ENCODE peak calls at places on chromosomes 6 and 20, in seven cellular contexts. One of them, this sample, is unnamed.

GRCh38 chr6:37101991-37102298 is 68.0 kb upstream of the PIM1 start:
- DNase-seq in AG09319: no peak
- DNase-seq in T-cell: no peak
- DNase-seq in NCI-H1092: no peak
- DNase-seq in activated CD4-positive, alpha-beta T cell treated with anti-CD3 and anti-CD28 coated beads, Interleukin-2, amount 50 U/mL, for 48 hours: no peak
- DNase-seq in KG1: no peak
- DNase-seq in right cardiac atrium: no peak
- DNase-seq in this sample: no peak

GRCh38 chr6:35209622-35210289 is 4.0 kb upstream of the SCUBE3 start:
- DNase-seq in AG09319: no peak
- DNase-seq in T-cell: no peak
- DNase-seq in NCI-H1092: no peak
- DNase-seq in activated CD4-positive, alpha-beta T cell treated with anti-CD3 and anti-CD28 coated beads, Interleukin-2, amount 50 U/mL, for 48 hours: no peak
- DNase-seq in KG1: no peak
- DNase-seq in right cardiac atrium: no peak
- DNase-seq in this sample: no peak

GRCh38 chr6:87393026-87393622 is 14.6 kb upstream of the CFAP206 start:
- DNase-seq in AG09319: peak; percentile 39
- DNase-seq in T-cell: peak; percentile 25
- DNase-seq in NCI-H1092: peak; percentile 35
- DNase-seq in activated CD4-positive, alpha-beta T cell treated with anti-CD3 and anti-CD28 coated beads, Interleukin-2, amount 50 U/mL, for 48 hours: peak; percentile 28
- DNase-seq in KG1: peak; percentile 33
- DNase-seq in right cardiac atrium: no peak
- DNase-seq in this sample: no peak

GRCh38 chr6:142542704-142543233 is 241.0 kb downstream of the ADGRG6 start:
- DNase-seq in AG09319: peak; percentile 62
- DNase-seq in T-cell: no peak
- DNase-seq in NCI-H1092: no peak
- DNase-seq in activated CD4-positive, alpha-beta T cell treated with anti-CD3 and anti-CD28 coated beads, Interleukin-2, amount 50 U/mL, for 48 hours: no peak
- DNase-seq in KG1: no peak
- DNase-seq in right cardiac atrium: peak; percentile 54
- DNase-seq in this sample: no peak

GRCh38 chr6:36875250-36875633 is 639 bp upstream of the PPIL1 start:
- DNase-seq in AG09319: no peak
- DNase-seq in T-cell: no peak
- DNase-seq in NCI-H1092: no peak
- DNase-seq in activated CD4-positive, alpha-beta T cell treated with anti-CD3 and anti-CD28 coated beads, Interleukin-2, amount 50 U/mL, for 48 hours: no peak
- DNase-seq in KG1: no peak
- DNase-seq in right cardiac atrium: no peak
- DNase-seq in this sample: no peak

GRCh38 chr6:130870179-130870881 is 43.1 kb downstream of the SMLR1 start:
- DNase-seq in AG09319: no peak
- DNase-seq in T-cell: no peak
- DNase-seq in NCI-H1092: no peak
- DNase-seq in activated CD4-positive, alpha-beta T cell treated with anti-CD3 and anti-CD28 coated beads, Interleukin-2, amount 50 U/mL, for 48 hours: no peak
- DNase-seq in KG1: no peak
- DNase-seq in right cardiac atrium: no peak
- DNase-seq in this sample: no peak

GRCh38 chr6:390914-391558 is 516 bp upstream of the IRF4 start:
- DNase-seq in AG09319: no peak
- DNase-seq in T-cell: no peak
- DNase-seq in NCI-H1092: no peak
- DNase-seq in activated CD4-positive, alpha-beta T cell treated with anti-CD3 and anti-CD28 coated beads, Interleukin-2, amount 50 U/mL, for 48 hours: peak; percentile 65
- DNase-seq in KG1: peak; percentile 24
- DNase-seq in right cardiac atrium: no peak
- DNase-seq in this sample: no peak

GRCh38 chr6:53306819-53307347 is 41.9 kb downstream of the ELOVL5 start:
- DNase-seq in AG09319: no peak
- DNase-seq in T-cell: no peak
- DNase-seq in NCI-H1092: no peak
- DNase-seq in activated CD4-positive, alpha-beta T cell treated with anti-CD3 and anti-CD28 coated beads, Interleukin-2, amount 50 U/mL, for 48 hours: peak; percentile 56
- DNase-seq in KG1: no peak
- DNase-seq in right cardiac atrium: no peak
- DNase-seq in this sample: no peak

GRCh38 chr6:34317882-34318491 is 69.2 kb upstream of the SMIM29 start:
- DNase-seq in AG09319: no peak
- DNase-seq in T-cell: no peak
- DNase-seq in NCI-H1092: no peak
- DNase-seq in activated CD4-positive, alpha-beta T cell treated with anti-CD3 and anti-CD28 coated beads, Interleukin-2, amount 50 U/mL, for 48 hours: no peak
- DNase-seq in KG1: no peak
- DNase-seq in right cardiac atrium: no peak
- DNase-seq in this sample: no peak

GRCh38 chr6:168852336-168852884 is 401.2 kb downstream of the THBS2 start:
- DNase-seq in AG09319: no peak
- DNase-seq in T-cell: no peak
- DNase-seq in NCI-H1092: peak; percentile 48
- DNase-seq in activated CD4-positive, alpha-beta T cell treated with anti-CD3 and anti-CD28 coated beads, Interleukin-2, amount 50 U/mL, for 48 hours: no peak
- DNase-seq in KG1: no peak
- DNase-seq in right cardiac atrium: no peak
- DNase-seq in this sample: no peak

GRCh38 chr20:57225197-57225733 is 41.2 kb downstream of the BMP7 start:
- DNase-seq in AG09319: no peak
- DNase-seq in T-cell: no peak
- DNase-seq in NCI-H1092: no peak
- DNase-seq in activated CD4-positive, alpha-beta T cell treated with anti-CD3 and anti-CD28 coated beads, Interleukin-2, amount 50 U/mL, for 48 hours: no peak
- DNase-seq in KG1: no peak
- DNase-seq in right cardiac atrium: no peak
- DNase-seq in this sample: no peak

GRCh38 chr20:58710481-58711265 is 18.1 kb downstream of the NPEPL1 start:
- DNase-seq in AG09319: no peak
- DNase-seq in T-cell: no peak
- DNase-seq in NCI-H1092: no peak
- DNase-seq in activated CD4-positive, alpha-beta T cell treated with anti-CD3 and anti-CD28 coated beads, Interleukin-2, amount 50 U/mL, for 48 hours: no peak
- DNase-seq in KG1: no peak
- DNase-seq in right cardiac atrium: no peak
- DNase-seq in this sample: no peak

GRCh38 chr6:29552512-29553051 is 7.0 kb downstream of the UBD start:
- DNase-seq in AG09319: no peak
- DNase-seq in T-cell: peak; percentile 4
- DNase-seq in NCI-H1092: no peak
- DNase-seq in activated CD4-positive, alpha-beta T cell treated with anti-CD3 and anti-CD28 coated beads, Interleukin-2, amount 50 U/mL, for 48 hours: no peak
- DNase-seq in KG1: no peak
- DNase-seq in right cardiac atrium: no peak
- DNase-seq in this sample: no peak

GRCh38 chr6:2714359-2714895 is 36.3 kb downstream of the MYLK4 start:
- DNase-seq in AG09319: peak; percentile 29
- DNase-seq in T-cell: no peak
- DNase-seq in NCI-H1092: no peak
- DNase-seq in activated CD4-positive, alpha-beta T cell treated with anti-CD3 and anti-CD28 coated beads, Interleukin-2, amount 50 U/mL, for 48 hours: no peak
- DNase-seq in KG1: no peak
- DNase-seq in right cardiac atrium: no peak
- DNase-seq in this sample: no peak

GRCh38 chr6:3534599-3534998 is 77.7 kb upstream of the SLC22A23 start:
- DNase-seq in AG09319: no peak
- DNase-seq in T-cell: no peak
- DNase-seq in NCI-H1092: no peak
- DNase-seq in activated CD4-positive, alpha-beta T cell treated with anti-CD3 and anti-CD28 coated beads, Interleukin-2, amount 50 U/mL, for 48 hours: no peak
- DNase-seq in KG1: no peak
- DNase-seq in right cardiac atrium: no peak
- DNase-seq in this sample: no peak

GRCh38 chr6:16326971-16327776 is 88.8 kb downstream of the GMPR start:
- DNase-seq in AG09319: no peak
- DNase-seq in T-cell: no peak
- DNase-seq in NCI-H1092: no peak
- DNase-seq in activated CD4-positive, alpha-beta T cell treated with anti-CD3 and anti-CD28 coated beads, Interleukin-2, amount 50 U/mL, for 48 hours: no peak
- DNase-seq in KG1: no peak
- DNase-seq in right cardiac atrium: peak; percentile 66
- DNase-seq in this sample: no peak

GRCh38 chr6:144954241-144954556 is 669.1 kb downstream of the UTRN start:
- DNase-seq in AG09319: no peak
- DNase-seq in T-cell: no peak
- DNase-seq in NCI-H1092: no peak
- DNase-seq in activated CD4-positive, alpha-beta T cell treated with anti-CD3 and anti-CD28 coated beads, Interleukin-2, amount 50 U/mL, for 48 hours: no peak
- DNase-seq in KG1: no peak
- DNase-seq in right cardiac atrium: no peak
- DNase-seq in this sample: no peak

This sample was measured in activated effector memory CD4-positive, alpha-beta T cell treated with Interleukin-2 at 50 U/mL for 16 hours.